ENCODE peak calls at places on chromosome 12, in ten cellular contexts. One of them, this sample, is unnamed.
A peak's percentile ranks its signal among the peaks of the same experiment; 100 is the strongest.

GRCh38 chr12:111418594-111418880 is 12.8 kb downstream of the SH2B3 start:
- DNase-seq in amniotic stem cell: no peak
- DNase-seq in astrocyte of the cerebellum: no peak
- DNase-seq in A549: no peak
- DNase-seq in T-cell: no peak
- DNase-seq in trophoblast cell: no peak
- DNase-seq in fibroblast of the conjunctiva: no peak
- DNase-seq in smooth muscle cell of the brain vasculature: no peak
- DNase-seq in iPS DF 6.9: no peak
- DNase-seq in caudate nucleus: no peak
- DNase-seq in this sample: no peak

GRCh38 chr12:131701705-131702572 is 9.0 kb upstream of the SFSWAP start:
- DNase-seq in iPS DF 6.9: no peak
- DNase-seq in fibroblast of the conjunctiva: no peak
- DNase-seq in amniotic stem cell: no peak
- DNase-seq in trophoblast cell: no peak
- DNase-seq in T-cell: no peak
- DNase-seq in A549: no peak
- DNase-seq in astrocyte of the cerebellum: no peak
- DNase-seq in smooth muscle cell of the brain vasculature: no peak
- DNase-seq in caudate nucleus: no peak
- DNase-seq in this sample: no peak

GRCh38 chr12:18752947-18753346 is 15.0 kb downstream of the CAPZA3 start:
- DNase-seq in fibroblast of the conjunctiva: no peak
- DNase-seq in caudate nucleus: no peak
- DNase-seq in smooth muscle cell of the brain vasculature: no peak
- DNase-seq in astrocyte of the cerebellum: no peak
- DNase-seq in trophoblast cell: no peak
- DNase-seq in iPS DF 6.9: no peak
- DNase-seq in amniotic stem cell: no peak
- DNase-seq in A549: no peak
- DNase-seq in T-cell: no peak
- DNase-seq in this sample: no peak

GRCh38 chr12:69044887-69045286 is 111.9 kb upstream of the CPM start:
- DNase-seq in caudate nucleus: no peak
- DNase-seq in trophoblast cell: no peak
- DNase-seq in fibroblast of the conjunctiva: no peak
- DNase-seq in A549: no peak
- DNase-seq in T-cell: no peak
- DNase-seq in smooth muscle cell of the brain vasculature: no peak
- DNase-seq in astrocyte of the cerebellum: no peak
- DNase-seq in iPS DF 6.9: no peak
- DNase-seq in amniotic stem cell: no peak
- DNase-seq in this sample: no peak

GRCh38 chr12:111024205-111024794 is 103.9 kb upstream of the MYL2 start:
- DNase-seq in caudate nucleus: peak; percentile 0
- DNase-seq in iPS DF 6.9: no peak
- DNase-seq in A549: peak; percentile 85
- DNase-seq in trophoblast cell: peak; percentile 35
- DNase-seq in smooth muscle cell of the brain vasculature: no peak
- DNase-seq in amniotic stem cell: no peak
- DNase-seq in astrocyte of the cerebellum: no peak
- DNase-seq in fibroblast of the conjunctiva: no peak
- DNase-seq in T-cell: peak; percentile 39
- DNase-seq in this sample: no peak

GRCh38 chr12:123034865-123035264 is 54.4 kb downstream of the ARL6IP4 start:
- DNase-seq in caudate nucleus: no peak
- DNase-seq in T-cell: no peak
- DNase-seq in trophoblast cell: no peak
- DNase-seq in smooth muscle cell of the brain vasculature: no peak
- DNase-seq in iPS DF 6.9: no peak
- DNase-seq in A549: peak; percentile 63
- DNase-seq in astrocyte of the cerebellum: no peak
- DNase-seq in fibroblast of the conjunctiva: no peak
- DNase-seq in amniotic stem cell: no peak
- DNase-seq in this sample: no peak

GRCh38 chr12:83954071-83954789 is 958.4 kb downstream of the SLC6A15 start:
- DNase-seq in caudate nucleus: no peak
- DNase-seq in amniotic stem cell: no peak
- DNase-seq in T-cell: no peak
- DNase-seq in iPS DF 6.9: no peak
- DNase-seq in fibroblast of the conjunctiva: no peak
- DNase-seq in smooth muscle cell of the brain vasculature: no peak
- DNase-seq in astrocyte of the cerebellum: no peak
- DNase-seq in A549: no peak
- DNase-seq in trophoblast cell: no peak
- DNase-seq in this sample: no peak

GRCh38 chr12:85883763-85884162 is 9.7 kb downstream of the NTS start:
- DNase-seq in caudate nucleus: no peak
- DNase-seq in iPS DF 6.9: no peak
- DNase-seq in A549: no peak
- DNase-seq in trophoblast cell: no peak
- DNase-seq in T-cell: no peak
- DNase-seq in fibroblast of the conjunctiva: no peak
- DNase-seq in astrocyte of the cerebellum: no peak
- DNase-seq in smooth muscle cell of the brain vasculature: no peak
- DNase-seq in amniotic stem cell: no peak
- DNase-seq in this sample: no peak

GRCh38 chr12:102043928-102044327 is 17.9 kb downstream of the WASHC3 start:
- DNase-seq in T-cell: no peak
- DNase-seq in iPS DF 6.9: no peak
- DNase-seq in fibroblast of the conjunctiva: no peak
- DNase-seq in smooth muscle cell of the brain vasculature: no peak
- DNase-seq in astrocyte of the cerebellum: no peak
- DNase-seq in caudate nucleus: no peak
- DNase-seq in A549: no peak
- DNase-seq in trophoblast cell: no peak
- DNase-seq in amniotic stem cell: no peak
- DNase-seq in this sample: no peak

GRCh38 chr12:124544311-124544970 is 23.0 kb downstream of the NCOR2 start:
- DNase-seq in astrocyte of the cerebellum: no peak
- DNase-seq in fibroblast of the conjunctiva: no peak
- DNase-seq in smooth muscle cell of the brain vasculature: no peak
- DNase-seq in trophoblast cell: no peak
- DNase-seq in T-cell: no peak
- DNase-seq in iPS DF 6.9: no peak
- DNase-seq in amniotic stem cell: no peak
- DNase-seq in caudate nucleus: no peak
- DNase-seq in A549: no peak
- DNase-seq in this sample: no peak

GRCh38 chr12:114981036-114981435 is 297.1 kb upstream of the TBX3 start:
- DNase-seq in T-cell: no peak
- DNase-seq in trophoblast cell: no peak
- DNase-seq in smooth muscle cell of the brain vasculature: no peak
- DNase-seq in caudate nucleus: no peak
- DNase-seq in iPS DF 6.9: no peak
- DNase-seq in A549: no peak
- DNase-seq in astrocyte of the cerebellum: no peak
- DNase-seq in amniotic stem cell: no peak
- DNase-seq in fibroblast of the conjunctiva: peak; percentile 31
- DNase-seq in this sample: no peak

GRCh38 chr12:85036241-85036707 is at the start of the genes LRRIQ1 and TSPAN19:
- DNase-seq in A549: peak; percentile 75
- DNase-seq in T-cell: no peak
- DNase-seq in smooth muscle cell of the brain vasculature: peak; percentile 77
- DNase-seq in amniotic stem cell: peak; percentile 81
- DNase-seq in caudate nucleus: peak; percentile 74
- DNase-seq in trophoblast cell: peak; percentile 37
- DNase-seq in astrocyte of the cerebellum: peak; percentile 86
- DNase-seq in fibroblast of the conjunctiva: peak; percentile 91
- DNase-seq in iPS DF 6.9: peak; percentile 92
- DNase-seq in this sample: peak; percentile 1

GRCh38 chr12:122473543-122474323 is 27.0 kb downstream of the ZCCHC8 start:
- DNase-seq in astrocyte of the cerebellum: no peak
- DNase-seq in T-cell: no peak
- DNase-seq in iPS DF 6.9: no peak
- DNase-seq in fibroblast of the conjunctiva: no peak
- DNase-seq in trophoblast cell: peak; percentile 30
- DNase-seq in caudate nucleus: no peak
- DNase-seq in smooth muscle cell of the brain vasculature: no peak
- DNase-seq in amniotic stem cell: no peak
- DNase-seq in A549: no peak
- DNase-seq in this sample: no peak

GRCh38 chr12:46303039-46303666 is 34.3 kb upstream of the SLC38A1 start:
- DNase-seq in fibroblast of the conjunctiva: peak; percentile 10
- DNase-seq in caudate nucleus: no peak
- DNase-seq in astrocyte of the cerebellum: peak; percentile 9
- DNase-seq in amniotic stem cell: no peak
- DNase-seq in iPS DF 6.9: peak; percentile 47
- DNase-seq in T-cell: peak; percentile 14
- DNase-seq in smooth muscle cell of the brain vasculature: no peak
- DNase-seq in A549: no peak
- DNase-seq in trophoblast cell: peak; percentile 22
- DNase-seq in this sample: peak; percentile 8

GRCh38 chr12:105399428-105400081 is 69.1 kb downstream of the C12orf75 start:
- DNase-seq in amniotic stem cell: no peak
- DNase-seq in iPS DF 6.9: no peak
- DNase-seq in A549: no peak
- DNase-seq in T-cell: no peak
- DNase-seq in caudate nucleus: no peak
- DNase-seq in fibroblast of the conjunctiva: no peak
- DNase-seq in trophoblast cell: no peak
- DNase-seq in astrocyte of the cerebellum: no peak
- DNase-seq in smooth muscle cell of the brain vasculature: no peak
- DNase-seq in this sample: no peak

GRCh38 chr12:130576286-130576933 is 139.7 kb downstream of the RIMBP2 start:
- DNase-seq in caudate nucleus: no peak
- DNase-seq in iPS DF 6.9: no peak
- DNase-seq in amniotic stem cell: no peak
- DNase-seq in fibroblast of the conjunctiva: no peak
- DNase-seq in astrocyte of the cerebellum: no peak
- DNase-seq in A549: no peak
- DNase-seq in smooth muscle cell of the brain vasculature: no peak
- DNase-seq in trophoblast cell: no peak
- DNase-seq in T-cell: no peak
- DNase-seq in this sample: no peak

GRCh38 chr12:72286526-72286925 is 14.4 kb downstream of the TRHDE start:
- DNase-seq in T-cell: no peak
- DNase-seq in trophoblast cell: no peak
- DNase-seq in smooth muscle cell of the brain vasculature: no peak
- DNase-seq in caudate nucleus: no peak
- DNase-seq in astrocyte of the cerebellum: no peak
- DNase-seq in fibroblast of the conjunctiva: no peak
- DNase-seq in amniotic stem cell: no peak
- DNase-seq in A549: no peak
- DNase-seq in iPS DF 6.9: no peak
- DNase-seq in this sample: no peak

GRCh38 chr12:101792046-101792931 is 38.5 kb downstream of the GNPTAB start:
- DNase-seq in caudate nucleus: no peak
- DNase-seq in T-cell: no peak
- DNase-seq in astrocyte of the cerebellum: no peak
- DNase-seq in fibroblast of the conjunctiva: no peak
- DNase-seq in amniotic stem cell: no peak
- DNase-seq in A549: no peak
- DNase-seq in iPS DF 6.9: no peak
- DNase-seq in smooth muscle cell of the brain vasculature: no peak
- DNase-seq in trophoblast cell: peak; percentile 75
- DNase-seq in this sample: no peak

This sample was measured in T-helper 22 cell.